ENCODE peak calls at places on chromosomes 6 and 20, in ten cellular contexts. U is central memory CD8-positive, alpha-beta T cell; H is left colon; O is A172; A is naive thymus-derived CD8-positive, alpha-beta T cell; X is breast epithelium; Z is neural progenitor cell; L is glomerular endothelial cell; N is HuH-7; D is DMS153. T is an unnamed sample.

GRCh38 chr6:1230689-1231605 is 81.0 kb upstream of the FOXQ1 start:
- DNase-seq in U (no peak), H (no peak), O (no peak), A (no peak), X (no peak), Z (no peak), L (no peak), N (peak; percentile 63), D (no peak), T (no peak)

GRCh38 chr6:37354526-37355384 is 972 bp downstream of the RNF8 start:
- DNase-seq in U (no peak), H (peak; percentile 46), O (no peak), A (no peak), X (no peak), Z (peak; percentile 58), L (no peak), N (peak; percentile 16), D (no peak), T (peak; percentile 67)

GRCh38 chr20:46056970-46057855 is 28.2 kb downstream of the SLC12A5 start:
- DNase-seq in U (no peak), H (peak; percentile 35), O (no peak), A (no peak), X (no peak), Z (peak; percentile 91), L (no peak), N (no peak), D (no peak), T (no peak)

GRCh38 chr20:48718914-48719578 is 108.8 kb downstream of the PREX1 start:
- DNase-seq in U (peak; percentile 35), H (peak; percentile 34), O (no peak), A (peak; percentile 27), X (no peak), Z (no peak), L (no peak), N (no peak), D (no peak), T (no peak)

GRCh38 chr6:10416516-10416862 is 1.6 kb upstream of the TFAP2A start:
- DNase-seq in U (no peak), H (no peak), O (no peak), A (no peak), X (no peak), Z (no peak), L (no peak), N (no peak), D (no peak), T (no peak)

GRCh38 chr20:63648895-63649589 is 4.2 kb downstream of the STMN3 start:
- DNase-seq in U (no peak), H (no peak), O (no peak), A (no peak), X (no peak), Z (no peak), L (no peak), N (no peak), D (no peak), T (no peak)

GRCh38 chr20:52809003-52809402 is 163.2 kb upstream of the TSHZ2 start:
- DNase-seq in U (no peak), H (no peak), O (no peak), A (no peak), X (no peak), Z (no peak), L (no peak), N (no peak), D (no peak), T (no peak)

GRCh38 chr6:43386492-43386891 is 17.0 kb upstream of the ZNF318 start:
- DNase-seq in U (no peak), H (no peak), O (no peak), A (no peak), X (no peak), Z (peak; percentile 20), L (no peak), N (no peak), D (no peak), T (no peak)

GRCh38 chr20:21189761-21190523 is 64.1 kb downstream of the KIZ start:
- DNase-seq in U (no peak), H (no peak), O (no peak), A (no peak), X (no peak), Z (peak; percentile 95), L (no peak), N (no peak), D (peak; percentile 5), T (no peak)

GRCh38 chr6:56043076-56043475 is 167.7 kb upstream of the BMP5 start:
- DNase-seq in U (no peak), H (no peak), O (no peak), A (no peak), X (no peak), Z (no peak), L (no peak), N (no peak), D (no peak), T (no peak)

GRCh38 chr6:89917801-89918366 is 23.6 kb downstream of the GJA10 start:
- DNase-seq in U (no peak), H (no peak), O (no peak), A (no peak), X (no peak), Z (no peak), L (no peak), N (no peak), D (no peak), T (no peak)

GRCh38 chr6:113909224-113909856 is 52.2 kb downstream of the MARCKS start:
- DNase-seq in U (no peak), H (no peak), O (peak; percentile 41), A (peak; percentile 14), X (no peak), Z (peak; percentile 80), L (peak; percentile 69), N (peak; percentile 24), D (peak; percentile 7), T (no peak)

GRCh38 chr20:63082308-63082938 is 75.7 kb upstream of the BHLHE23 start:
- DNase-seq in U (no peak), H (peak; percentile 58), O (peak; percentile 29), A (peak; percentile 27), X (no peak), Z (peak; percentile 90), L (no peak), N (peak; percentile 91), D (no peak), T (no peak)

GRCh38 chr6:18022398-18023231 is 35.2 kb upstream of the KIF13A start:
- DNase-seq in U (no peak), H (no peak), O (peak; percentile 67), A (no peak), X (peak; percentile 42), Z (peak; percentile 95), L (no peak), N (no peak), D (no peak), T (no peak)

GRCh38 chr6:103699770-103700169 is 1159.9 kb downstream of the HACE1 start:
- DNase-seq in U (no peak), H (no peak), O (no peak), A (no peak), X (no peak), Z (no peak), L (no peak), N (no peak), D (no peak), T (no peak)

GRCh38 chr6:163128324-163128723 is 286.2 kb upstream of the QKI start:
- DNase-seq in U (no peak), H (no peak), O (no peak), A (no peak), X (no peak), Z (no peak), L (no peak), N (no peak), D (no peak), T (no peak)

GRCh38 chr6:43627008-43627825 is 1.8 kb downstream of the GTPBP2 start:
- DNase-seq in U (no peak), H (peak; percentile 60), O (peak; percentile 98), A (no peak), X (peak; percentile 62), Z (no peak), L (peak; percentile 91), N (peak; percentile 52), D (peak; percentile 80), T (peak; percentile 83)

GRCh38 chr6:110265273-110265672 is 85.0 kb downstream of the CDC40 start:
- DNase-seq in U (no peak), H (no peak), O (no peak), A (no peak), X (no peak), Z (no peak), L (no peak), N (no peak), D (no peak), T (no peak)

GRCh38 chr6:85576479-85576878 is 17.2 kb downstream of the SNX14 start:
- DNase-seq in U (no peak), H (no peak), O (no peak), A (no peak), X (no peak), Z (no peak), L (no peak), N (no peak), D (no peak), T (no peak)

GRCh38 chr6:137402143-137402542 is 92.1 kb downstream of the OLIG3 start:
- DNase-seq in U (no peak), H (no peak), O (no peak), A (no peak), X (no peak), Z (no peak), L (no peak), N (no peak), D (peak; percentile 83), T (no peak)

GRCh38 chr6:51495016-51495805 is 592.2 kb downstream of the PKHD1 start:
- DNase-seq in U (no peak), H (no peak), O (no peak), A (no peak), X (peak; percentile 40), Z (peak; percentile 21), L (no peak), N (no peak), D (no peak), T (peak; percentile 24)

GRCh38 chr20:21125072-21125848 is 622 bp upstream of the KIZ start:
- DNase-seq in U (no peak), H (peak; percentile 66), O (peak; percentile 67), A (no peak), X (peak; percentile 30), Z (peak; percentile 72), L (peak; percentile 25), N (peak; percentile 89), D (peak; percentile 56), T (peak; percentile 34)

GRCh38 chr20:48659888-48660287 is 167.9 kb downstream of the PREX1 start:
- DNase-seq in U (no peak), H (no peak), O (no peak), A (no peak), X (peak; percentile 72), Z (no peak), L (no peak), N (no peak), D (no peak), T (no peak)

GRCh38 chr6:125340946-125341345 is 39.2 kb upstream of the HDDC2 start:
- DNase-seq in U (no peak), H (no peak), O (no peak), A (no peak), X (no peak), Z (no peak), L (no peak), N (no peak), D (no peak), T (no peak)

GRCh38 chr6:96784650-96785049 is 52.6 kb downstream of the GPR63 start:
- DNase-seq in U (no peak), H (no peak), O (no peak), A (no peak), X (no peak), Z (no peak), L (no peak), N (no peak), D (no peak), T (no peak)

GRCh38 chr6:3227363-3228045 is at the start of gene TUBB2B:
- DNase-seq in U (no peak), H (peak; percentile 14), O (no peak), A (no peak), X (no peak), Z (peak; percentile 96), L (no peak), N (peak; percentile 75), D (peak; percentile 72), T (peak; percentile 54)

GRCh38 chr6:160048471-160048870 is 73.1 kb upstream of the SLC22A1 start:
- DNase-seq in U (no peak), H (no peak), O (no peak), A (no peak), X (no peak), Z (no peak), L (no peak), N (no peak), D (no peak), T (no peak)

GRCh38 chr6:3205913-3206312 is 21.5 kb downstream of the TUBB2B start:
- DNase-seq in U (no peak), H (no peak), O (peak; percentile 36), A (no peak), X (no peak), Z (no peak), L (no peak), N (no peak), D (no peak), T (no peak)

T was measured in pancreas.